ENCODE peak calls at places on chromosome 21, in ten cellular contexts. X is Right ventricle myocardium superior; Y is SW480; O is stimulated activated CD4-positive, alpha-beta T cell treated with anti-CD3 and anti-CD28 coated beads, Interleukin-2, amount 100 ng/mL, for 24 hours; Z is A172; R is left ventricle myocardium superior; H is GM19239; C is mucosa of gallbladder; E is fibroblast of the conjunctiva; Q is effector memory CD4-positive, alpha-beta T cell. P is an unnamed sample.
A peak's percentile ranks its signal among the peaks of the same experiment; 100 is the strongest.

GRCh38 chr21:44658511-44658910 is 779 bp downstream of the KRTAP12-3 start:
- DNase-seq in X (no peak), Y (no peak), O (no peak), Z (no peak), R (no peak), H (no peak), C (no peak), E (no peak), Q (no peak), P (no peak)

GRCh38 chr21:28633803-28634572 is 358.7 kb downstream of the LTN1 start:
- DNase-seq in X (peak; percentile 61), Y (no peak), O (peak; percentile 6), Z (peak; percentile 87), R (peak; percentile 52), H (no peak), C (no peak), E (no peak), Q (no peak), P (no peak)

GRCh38 chr21:35904995-35905972 is 155.0 kb downstream of the SETD4 start:
- DNase-seq in X (peak; percentile 50), Y (no peak), O (no peak), Z (no peak), R (peak; percentile 52), H (no peak), C (no peak), E (no peak), Q (no peak), P (no peak)

GRCh38 chr21:27505516-27505915 is 538.6 kb upstream of the ADAMTS5 start:
- DNase-seq in X (no peak), Y (no peak), O (no peak), Z (peak; percentile 77), R (no peak), H (no peak), C (no peak), E (peak; percentile 44), Q (no peak), P (no peak)

GRCh38 chr21:26962516-26963305 is 4.2 kb downstream of the ADAMTS5 start:
- DNase-seq in X (no peak), Y (no peak), O (no peak), Z (no peak), R (no peak), H (no peak), C (no peak), E (peak; percentile 64), Q (no peak), P (no peak)

GRCh38 chr21:43020771-43021170 is 46.4 kb downstream of the PKNOX1 start:
- DNase-seq in X (no peak), Y (no peak), O (no peak), Z (no peak), R (no peak), H (no peak), C (no peak), E (no peak), Q (no peak), P (no peak)

GRCh38 chr21:34743831-34744230 is 75.0 kb downstream of the CLIC6 start:
- DNase-seq in X (no peak), Y (peak; percentile 48), O (no peak), Z (peak; percentile 90), R (no peak), H (no peak), C (peak; percentile 44), E (peak; percentile 35), Q (no peak), P (no peak)

GRCh38 chr21:35072557-35072956 is 23.5 kb upstream of the RUNX1 start:
- DNase-seq in X (no peak), Y (no peak), O (no peak), Z (no peak), R (no peak), H (no peak), C (no peak), E (no peak), Q (no peak), P (no peak)

GRCh38 chr21:25080706-25081495 is 526.4 kb downstream of the MRPL39 start:
- DNase-seq in X (no peak), Y (no peak), O (no peak), Z (no peak), R (no peak), H (no peak), C (no peak), E (no peak), Q (no peak), P (no peak)

P was measured in stimulated activated naive CD8-positive, alpha-beta T cell treated with anti-CD3 and anti-CD28 coated beads, Interleukin-15, Interleukin-2, amounts not matched to agents 100 U/mL and 50 U/mL, for 24 hours.